ENCODE peak calls at places on chromosomes 12 and 14, in seven cellular contexts. One of them, this sample, is unnamed.

GRCh38 chr12:109288571-109288970 is 20.5 kb downstream of the FOXN4 start:
- DNase-seq in stimulated activated CD4-positive, alpha-beta T cell treated with anti-CD3 and anti-CD28 coated beads, TNF-alpha, amount 100 ng/mL, for 24 hours: no peak
- DNase-seq in iris pigment epithelial cell: no peak
- DNase-seq in dorsolateral prefrontal cortex: no peak
- DNase-seq in T follicular helper cell: no peak
- DNase-seq in HS-5: no peak
- DNase-seq in tibial artery: no peak
- DNase-seq in this sample: no peak

GRCh38 chr12:71799105-71799504 is 40.5 kb upstream of the TBC1D15 start:
- DNase-seq in stimulated activated CD4-positive, alpha-beta T cell treated with anti-CD3 and anti-CD28 coated beads, TNF-alpha, amount 100 ng/mL, for 24 hours: no peak
- DNase-seq in iris pigment epithelial cell: peak
- DNase-seq in dorsolateral prefrontal cortex: no peak
- DNase-seq in T follicular helper cell: no peak
- DNase-seq in HS-5: peak
- DNase-seq in tibial artery: no peak
- DNase-seq in this sample: peak

GRCh38 chr14:76584271-76584702 is 177.0 kb upstream of the VASH1 start:
- DNase-seq in stimulated activated CD4-positive, alpha-beta T cell treated with anti-CD3 and anti-CD28 coated beads, TNF-alpha, amount 100 ng/mL, for 24 hours: no peak
- DNase-seq in iris pigment epithelial cell: no peak
- DNase-seq in dorsolateral prefrontal cortex: no peak
- DNase-seq in T follicular helper cell: no peak
- DNase-seq in HS-5: no peak
- DNase-seq in tibial artery: no peak
- DNase-seq in this sample: peak

GRCh38 chr14:102164964-102165363 is 25.3 kb downstream of the WDR20 start:
- DNase-seq in stimulated activated CD4-positive, alpha-beta T cell treated with anti-CD3 and anti-CD28 coated beads, TNF-alpha, amount 100 ng/mL, for 24 hours: no peak
- DNase-seq in iris pigment epithelial cell: no peak
- DNase-seq in dorsolateral prefrontal cortex: no peak
- DNase-seq in T follicular helper cell: no peak
- DNase-seq in HS-5: no peak
- DNase-seq in tibial artery: no peak
- DNase-seq in this sample: no peak

GRCh38 chr14:77338332-77338731 is 17.5 kb downstream of the GSTZ1 start:
- DNase-seq in stimulated activated CD4-positive, alpha-beta T cell treated with anti-CD3 and anti-CD28 coated beads, TNF-alpha, amount 100 ng/mL, for 24 hours: no peak
- DNase-seq in iris pigment epithelial cell: no peak
- DNase-seq in dorsolateral prefrontal cortex: no peak
- DNase-seq in T follicular helper cell: no peak
- DNase-seq in HS-5: no peak
- DNase-seq in tibial artery: no peak
- DNase-seq in this sample: no peak

GRCh38 chr14:38197761-38198345 is 9.9 kb upstream of the SSTR1 start:
- DNase-seq in stimulated activated CD4-positive, alpha-beta T cell treated with anti-CD3 and anti-CD28 coated beads, TNF-alpha, amount 100 ng/mL, for 24 hours: no peak
- DNase-seq in iris pigment epithelial cell: no peak
- DNase-seq in dorsolateral prefrontal cortex: no peak
- DNase-seq in T follicular helper cell: no peak
- DNase-seq in HS-5: peak
- DNase-seq in tibial artery: no peak
- DNase-seq in this sample: peak

GRCh38 chr12:100164153-100164704 is 21.6 kb upstream of the BLTP3B start:
- DNase-seq in stimulated activated CD4-positive, alpha-beta T cell treated with anti-CD3 and anti-CD28 coated beads, TNF-alpha, amount 100 ng/mL, for 24 hours: no peak
- DNase-seq in iris pigment epithelial cell: no peak
- DNase-seq in dorsolateral prefrontal cortex: no peak
- DNase-seq in T follicular helper cell: no peak
- DNase-seq in HS-5: no peak
- DNase-seq in tibial artery: no peak
- DNase-seq in this sample: no peak

GRCh38 chr12:93341409-93342044 is 36.2 kb upstream of the NUDT4 start:
- DNase-seq in stimulated activated CD4-positive, alpha-beta T cell treated with anti-CD3 and anti-CD28 coated beads, TNF-alpha, amount 100 ng/mL, for 24 hours: no peak
- DNase-seq in iris pigment epithelial cell: no peak
- DNase-seq in dorsolateral prefrontal cortex: no peak
- DNase-seq in T follicular helper cell: no peak
- DNase-seq in HS-5: no peak
- DNase-seq in tibial artery: no peak
- DNase-seq in this sample: no peak

GRCh38 chr12:77796775-77797174 is 33.9 kb upstream of the NAV3 start:
- DNase-seq in stimulated activated CD4-positive, alpha-beta T cell treated with anti-CD3 and anti-CD28 coated beads, TNF-alpha, amount 100 ng/mL, for 24 hours: no peak
- DNase-seq in iris pigment epithelial cell: peak
- DNase-seq in dorsolateral prefrontal cortex: no peak
- DNase-seq in T follicular helper cell: no peak
- DNase-seq in HS-5: no peak
- DNase-seq in tibial artery: no peak
- DNase-seq in this sample: peak

GRCh38 chr14:99524804-99525698 is 43.8 kb downstream of the CCNK start:
- DNase-seq in stimulated activated CD4-positive, alpha-beta T cell treated with anti-CD3 and anti-CD28 coated beads, TNF-alpha, amount 100 ng/mL, for 24 hours: no peak
- DNase-seq in iris pigment epithelial cell: peak
- DNase-seq in dorsolateral prefrontal cortex: no peak
- DNase-seq in T follicular helper cell: no peak
- DNase-seq in HS-5: no peak
- DNase-seq in tibial artery: no peak
- DNase-seq in this sample: peak

GRCh38 chr12:53952871-53953734 is 1.6 kb upstream of the HOXC12 start:
- DNase-seq in stimulated activated CD4-positive, alpha-beta T cell treated with anti-CD3 and anti-CD28 coated beads, TNF-alpha, amount 100 ng/mL, for 24 hours: no peak
- DNase-seq in iris pigment epithelial cell: no peak
- DNase-seq in dorsolateral prefrontal cortex: no peak
- DNase-seq in T follicular helper cell: no peak
- DNase-seq in HS-5: no peak
- DNase-seq in tibial artery: no peak
- DNase-seq in this sample: peak

GRCh38 chr12:62260733-62261683 is 804 bp downstream of the USP15 start:
- DNase-seq in stimulated activated CD4-positive, alpha-beta T cell treated with anti-CD3 and anti-CD28 coated beads, TNF-alpha, amount 100 ng/mL, for 24 hours: peak
- DNase-seq in iris pigment epithelial cell: peak
- DNase-seq in dorsolateral prefrontal cortex: peak
- DNase-seq in T follicular helper cell: peak
- DNase-seq in HS-5: no peak
- DNase-seq in tibial artery: peak
- DNase-seq in this sample: peak

GRCh38 chr12:27566626-27567025 is 42.6 kb downstream of the PPFIBP1 start:
- DNase-seq in stimulated activated CD4-positive, alpha-beta T cell treated with anti-CD3 and anti-CD28 coated beads, TNF-alpha, amount 100 ng/mL, for 24 hours: no peak
- DNase-seq in iris pigment epithelial cell: no peak
- DNase-seq in dorsolateral prefrontal cortex: no peak
- DNase-seq in T follicular helper cell: no peak
- DNase-seq in HS-5: no peak
- DNase-seq in tibial artery: no peak
- DNase-seq in this sample: no peak

GRCh38 chr12:64258576-64258975 is 36.5 kb upstream of the KICS2 start:
- DNase-seq in stimulated activated CD4-positive, alpha-beta T cell treated with anti-CD3 and anti-CD28 coated beads, TNF-alpha, amount 100 ng/mL, for 24 hours: no peak
- DNase-seq in iris pigment epithelial cell: peak
- DNase-seq in dorsolateral prefrontal cortex: no peak
- DNase-seq in T follicular helper cell: no peak
- DNase-seq in HS-5: no peak
- DNase-seq in tibial artery: no peak
- DNase-seq in this sample: peak

GRCh38 chr14:76955575-76956252 is 72.8 kb downstream of the IRF2BPL start:
- DNase-seq in stimulated activated CD4-positive, alpha-beta T cell treated with anti-CD3 and anti-CD28 coated beads, TNF-alpha, amount 100 ng/mL, for 24 hours: no peak
- DNase-seq in iris pigment epithelial cell: peak
- DNase-seq in dorsolateral prefrontal cortex: peak
- DNase-seq in T follicular helper cell: peak
- DNase-seq in HS-5: peak
- DNase-seq in tibial artery: peak
- DNase-seq in this sample: peak

GRCh38 chr12:108337235-108338223 is 1.6 kb downstream of the CMKLR1 start:
- DNase-seq in stimulated activated CD4-positive, alpha-beta T cell treated with anti-CD3 and anti-CD28 coated beads, TNF-alpha, amount 100 ng/mL, for 24 hours: no peak
- DNase-seq in iris pigment epithelial cell: peak
- DNase-seq in dorsolateral prefrontal cortex: no peak
- DNase-seq in T follicular helper cell: no peak
- DNase-seq in HS-5: no peak
- DNase-seq in tibial artery: peak
- DNase-seq in this sample: peak

GRCh38 chr12:64566882-64567517 is 43.3 kb upstream of the RASSF3 start:
- DNase-seq in stimulated activated CD4-positive, alpha-beta T cell treated with anti-CD3 and anti-CD28 coated beads, TNF-alpha, amount 100 ng/mL, for 24 hours: no peak
- DNase-seq in iris pigment epithelial cell: no peak
- DNase-seq in dorsolateral prefrontal cortex: no peak
- DNase-seq in T follicular helper cell: no peak
- DNase-seq in HS-5: no peak
- DNase-seq in tibial artery: no peak
- DNase-seq in this sample: no peak

GRCh38 chr12:97943359-97943758 is 480.8 kb downstream of the RMST start:
- DNase-seq in stimulated activated CD4-positive, alpha-beta T cell treated with anti-CD3 and anti-CD28 coated beads, TNF-alpha, amount 100 ng/mL, for 24 hours: no peak
- DNase-seq in iris pigment epithelial cell: no peak
- DNase-seq in dorsolateral prefrontal cortex: no peak
- DNase-seq in T follicular helper cell: no peak
- DNase-seq in HS-5: no peak
- DNase-seq in tibial artery: no peak
- DNase-seq in this sample: no peak

GRCh38 chr14:65732112-65732511 is 319.6 kb downstream of the FUT8 start:
- DNase-seq in stimulated activated CD4-positive, alpha-beta T cell treated with anti-CD3 and anti-CD28 coated beads, TNF-alpha, amount 100 ng/mL, for 24 hours: no peak
- DNase-seq in iris pigment epithelial cell: peak
- DNase-seq in dorsolateral prefrontal cortex: no peak
- DNase-seq in T follicular helper cell: no peak
- DNase-seq in HS-5: no peak
- DNase-seq in tibial artery: no peak
- DNase-seq in this sample: no peak

GRCh38 chr14:59507752-59508103 is 23.4 kb downstream of the JKAMP start:
- DNase-seq in stimulated activated CD4-positive, alpha-beta T cell treated with anti-CD3 and anti-CD28 coated beads, TNF-alpha, amount 100 ng/mL, for 24 hours: no peak
- DNase-seq in iris pigment epithelial cell: no peak
- DNase-seq in dorsolateral prefrontal cortex: no peak
- DNase-seq in T follicular helper cell: no peak
- DNase-seq in HS-5: no peak
- DNase-seq in tibial artery: no peak
- DNase-seq in this sample: no peak

GRCh38 chr12:114096461-114096860 is 130.3 kb upstream of the RBM19 start:
- DNase-seq in stimulated activated CD4-positive, alpha-beta T cell treated with anti-CD3 and anti-CD28 coated beads, TNF-alpha, amount 100 ng/mL, for 24 hours: no peak
- DNase-seq in iris pigment epithelial cell: no peak
- DNase-seq in dorsolateral prefrontal cortex: no peak
- DNase-seq in T follicular helper cell: no peak
- DNase-seq in HS-5: no peak
- DNase-seq in tibial artery: no peak
- DNase-seq in this sample: peak

GRCh38 chr14:71942904-71943694 is 10.9 kb downstream of the RGS6 start:
- DNase-seq in stimulated activated CD4-positive, alpha-beta T cell treated with anti-CD3 and anti-CD28 coated beads, TNF-alpha, amount 100 ng/mL, for 24 hours: no peak
- DNase-seq in iris pigment epithelial cell: no peak
- DNase-seq in dorsolateral prefrontal cortex: no peak
- DNase-seq in T follicular helper cell: no peak
- DNase-seq in HS-5: no peak
- DNase-seq in tibial artery: no peak
- DNase-seq in this sample: no peak

GRCh38 chr12:1517007-1517406 is 77.4 kb downstream of the FBXL14 start:
- DNase-seq in stimulated activated CD4-positive, alpha-beta T cell treated with anti-CD3 and anti-CD28 coated beads, TNF-alpha, amount 100 ng/mL, for 24 hours: no peak
- DNase-seq in iris pigment epithelial cell: peak
- DNase-seq in dorsolateral prefrontal cortex: no peak
- DNase-seq in T follicular helper cell: no peak
- DNase-seq in HS-5: no peak
- DNase-seq in tibial artery: no peak
- DNase-seq in this sample: peak

GRCh38 chr12:109586385-109587296 is 13.0 kb downstream of the MVK start:
- DNase-seq in stimulated activated CD4-positive, alpha-beta T cell treated with anti-CD3 and anti-CD28 coated beads, TNF-alpha, amount 100 ng/mL, for 24 hours: no peak
- DNase-seq in iris pigment epithelial cell: peak
- DNase-seq in dorsolateral prefrontal cortex: no peak
- DNase-seq in T follicular helper cell: no peak
- DNase-seq in HS-5: no peak
- DNase-seq in tibial artery: no peak
- DNase-seq in this sample: no peak

GRCh38 chr14:50003213-50004021 is 110.5 kb downstream of the ARF6 start:
- DNase-seq in stimulated activated CD4-positive, alpha-beta T cell treated with anti-CD3 and anti-CD28 coated beads, TNF-alpha, amount 100 ng/mL, for 24 hours: peak
- DNase-seq in iris pigment epithelial cell: peak
- DNase-seq in dorsolateral prefrontal cortex: peak
- DNase-seq in T follicular helper cell: peak
- DNase-seq in HS-5: no peak
- DNase-seq in tibial artery: peak
- DNase-seq in this sample: peak

GRCh38 chr12:33476058-33476457 is 36.4 kb upstream of the SYT10 start:
- DNase-seq in stimulated activated CD4-positive, alpha-beta T cell treated with anti-CD3 and anti-CD28 coated beads, TNF-alpha, amount 100 ng/mL, for 24 hours: no peak
- DNase-seq in iris pigment epithelial cell: peak
- DNase-seq in dorsolateral prefrontal cortex: no peak
- DNase-seq in T follicular helper cell: no peak
- DNase-seq in HS-5: peak
- DNase-seq in tibial artery: no peak
- DNase-seq in this sample: peak

GRCh38 chr12:84594157-84594556 is 318.4 kb downstream of the SLC6A15 start:
- DNase-seq in stimulated activated CD4-positive, alpha-beta T cell treated with anti-CD3 and anti-CD28 coated beads, TNF-alpha, amount 100 ng/mL, for 24 hours: no peak
- DNase-seq in iris pigment epithelial cell: no peak
- DNase-seq in dorsolateral prefrontal cortex: no peak
- DNase-seq in T follicular helper cell: no peak
- DNase-seq in HS-5: no peak
- DNase-seq in tibial artery: no peak
- DNase-seq in this sample: no peak

GRCh38 chr12:58906917-58907316 is 13.4 kb downstream of the LRIG3 start:
- DNase-seq in stimulated activated CD4-positive, alpha-beta T cell treated with anti-CD3 and anti-CD28 coated beads, TNF-alpha, amount 100 ng/mL, for 24 hours: no peak
- DNase-seq in iris pigment epithelial cell: no peak
- DNase-seq in dorsolateral prefrontal cortex: no peak
- DNase-seq in T follicular helper cell: no peak
- DNase-seq in HS-5: no peak
- DNase-seq in tibial artery: no peak
- DNase-seq in this sample: no peak

GRCh38 chr12:9341260-9341585 is 133.0 kb upstream of the PZP start:
- DNase-seq in stimulated activated CD4-positive, alpha-beta T cell treated with anti-CD3 and anti-CD28 coated beads, TNF-alpha, amount 100 ng/mL, for 24 hours: no peak
- DNase-seq in iris pigment epithelial cell: no peak
- DNase-seq in dorsolateral prefrontal cortex: no peak
- DNase-seq in T follicular helper cell: no peak
- DNase-seq in HS-5: no peak
- DNase-seq in tibial artery: no peak
- DNase-seq in this sample: no peak

GRCh38 chr12:12403264-12404248 is 46.7 kb downstream of the BORCS5 start:
- DNase-seq in stimulated activated CD4-positive, alpha-beta T cell treated with anti-CD3 and anti-CD28 coated beads, TNF-alpha, amount 100 ng/mL, for 24 hours: no peak
- DNase-seq in iris pigment epithelial cell: no peak
- DNase-seq in dorsolateral prefrontal cortex: no peak
- DNase-seq in T follicular helper cell: no peak
- DNase-seq in HS-5: no peak
- DNase-seq in tibial artery: no peak
- DNase-seq in this sample: no peak

GRCh38 chr12:42180990-42181611 is 36.4 kb upstream of the GXYLT1 start:
- DNase-seq in stimulated activated CD4-positive, alpha-beta T cell treated with anti-CD3 and anti-CD28 coated beads, TNF-alpha, amount 100 ng/mL, for 24 hours: no peak
- DNase-seq in iris pigment epithelial cell: peak
- DNase-seq in dorsolateral prefrontal cortex: no peak
- DNase-seq in T follicular helper cell: no peak
- DNase-seq in HS-5: no peak
- DNase-seq in tibial artery: no peak
- DNase-seq in this sample: no peak

GRCh38 chr14:61889914-61890351 is 127.7 kb downstream of the SNAPC1 start:
- DNase-seq in stimulated activated CD4-positive, alpha-beta T cell treated with anti-CD3 and anti-CD28 coated beads, TNF-alpha, amount 100 ng/mL, for 24 hours: peak
- DNase-seq in iris pigment epithelial cell: peak
- DNase-seq in dorsolateral prefrontal cortex: no peak
- DNase-seq in T follicular helper cell: no peak
- DNase-seq in HS-5: no peak
- DNase-seq in tibial artery: no peak
- DNase-seq in this sample: peak

GRCh38 chr14:90717916-90718315 is 98.3 kb downstream of the TTC7B start:
- DNase-seq in stimulated activated CD4-positive, alpha-beta T cell treated with anti-CD3 and anti-CD28 coated beads, TNF-alpha, amount 100 ng/mL, for 24 hours: no peak
- DNase-seq in iris pigment epithelial cell: peak
- DNase-seq in dorsolateral prefrontal cortex: no peak
- DNase-seq in T follicular helper cell: no peak
- DNase-seq in HS-5: no peak
- DNase-seq in tibial artery: no peak
- DNase-seq in this sample: no peak

This sample was measured in M059J.